ENCODE peak calls at places on chromosome 18, in eight cellular contexts. R, D, I, S, C, T, O and B are unnamed samples.

GRCh38 chr18:27704721-27705361 is 472.1 kb downstream of the CDH2 start:
- DNase-seq in R (no peak), D (no peak), I (no peak), S (no peak), C (no peak), T (no peak), O (no peak), B (no peak)

GRCh38 chr18:59904051-59904601 is 4.3 kb downstream of the PMAIP1 start:
- DNase-seq in R (no peak), D (no peak), I (no peak), S (no peak), C (peak), T (no peak), O (no peak), B (no peak)

GRCh38 chr18:38301621-38302020 is 736.0 kb upstream of the CELF4 start:
- DNase-seq in R (no peak), D (no peak), I (peak), S (no peak), C (no peak), T (no peak), O (no peak), B (no peak)

GRCh38 chr18:74633652-74634352 is 36.1 kb downstream of the ZNF407 start:
- DNase-seq in R (no peak), D (no peak), I (peak), S (no peak), C (no peak), T (peak), O (no peak), B (no peak)

GRCh38 chr18:12851709-12852108 is 32.3 kb downstream of the PTPN2 start:
- DNase-seq in R (no peak), D (no peak), I (no peak), S (no peak), C (no peak), T (peak), O (no peak), B (peak)

GRCh38 chr18:9787716-9788115 is 79.6 kb downstream of the RAB31 start:
- DNase-seq in R (no peak), D (no peak), I (no peak), S (peak), C (peak), T (peak), O (no peak), B (peak)

GRCh38 chr18:28176933-28177827 is at the start of gene CDH2:
- DNase-seq in R (no peak), D (peak), I (peak), S (peak), C (peak), T (peak), O (peak), B (peak)

GRCh38 chr18:39198376-39198775 is 1632.8 kb upstream of the CELF4 start:
- DNase-seq in R (no peak), D (no peak), I (peak), S (no peak), C (no peak), T (peak), O (no peak), B (peak)

GRCh38 chr18:74342416-74343043 is 26.9 kb downstream of the C18orf63 start:
- DNase-seq in R (peak), D (no peak), I (peak), S (no peak), C (peak), T (peak), O (peak), B (peak)

GRCh38 chr18:48803518-48803917 is 147.2 kb downstream of the SMAD7 start:
- DNase-seq in R (no peak), D (peak), I (no peak), S (no peak), C (no peak), T (no peak), O (no peak), B (no peak)

GRCh38 chr18:9803698-9804516 is 81.9 kb upstream of the TXNDC2 start:
- DNase-seq in R (no peak), D (peak), I (no peak), S (no peak), C (no peak), T (no peak), O (no peak), B (no peak)

GRCh38 chr18:76491436-76491800 is 3.6 kb downstream of the ZNF516 start:
- DNase-seq in R (peak), D (peak), I (peak), S (no peak), C (peak), T (peak), O (no peak), B (peak)

GRCh38 chr18:22169889-22170420 is 566 bp downstream of the GATA6 start:
- DNase-seq in R (peak), D (no peak), I (no peak), S (no peak), C (peak), T (no peak), O (no peak), B (peak)
- TF ChIP-seq CTCF in R (no peak), D (no peak), I (no peak), S (no peak), C (no peak), T (no peak), O (no peak), B (no peak)

GRCh38 chr18:57585846-57586242 is 658 bp downstream of the FECH start:
- DNase-seq in R (no peak), D (no peak), I (peak), S (no peak), C (no peak), T (peak), O (no peak), B (no peak)

GRCh38 chr18:57585421-57585820 is 1.1 kb downstream of the FECH start:
- DNase-seq in R (no peak), D (no peak), I (peak), S (no peak), C (no peak), T (peak), O (no peak), B (peak)

GRCh38 chr18:57589162-57589561 is 2.7 kb upstream of the FECH start:
- DNase-seq in R (no peak), D (no peak), I (no peak), S (no peak), C (no peak), T (no peak), O (no peak), B (no peak)

GRCh38 chr18:57586243-57587049 is at the start of gene FECH:
- DNase-seq in R (peak), D (peak), I (peak), S (no peak), C (peak), T (peak), O (peak), B (peak)

GRCh38 chr18:57587262-57587661 is 760 bp upstream of the FECH start:
- DNase-seq in R (no peak), D (no peak), I (no peak), S (no peak), C (no peak), T (no peak), O (no peak), B (no peak)
- H3K4me3 ChIP-seq in R (no peak), D (no peak), I (no peak), S (no peak), C (no peak), T (no peak), O (no peak), B (no peak)

GRCh38 chr18:80154293-80154692 is 45.2 kb downstream of the ADNP2 start:
- DNase-seq in R (no peak), D (no peak), I (peak), S (no peak), C (no peak), T (no peak), O (no peak), B (peak)

GRCh38 chr18:80157708-80158343 is 48.8 kb downstream of the ADNP2 start:
- DNase-seq in R (peak), D (peak), I (peak), S (peak), C (peak), T (peak), O (no peak), B (peak)

GRCh38 chr18:80161781-80162417 is 52.8 kb downstream of the ADNP2 start:
- DNase-seq in R (no peak), D (no peak), I (no peak), S (no peak), C (no peak), T (no peak), O (no peak), B (no peak)

GRCh38 chr18:80159713-80160636 is 50.9 kb downstream of the ADNP2 start:
- DNase-seq in R (peak), D (no peak), I (no peak), S (no peak), C (no peak), T (no peak), O (no peak), B (no peak)

DNA sequence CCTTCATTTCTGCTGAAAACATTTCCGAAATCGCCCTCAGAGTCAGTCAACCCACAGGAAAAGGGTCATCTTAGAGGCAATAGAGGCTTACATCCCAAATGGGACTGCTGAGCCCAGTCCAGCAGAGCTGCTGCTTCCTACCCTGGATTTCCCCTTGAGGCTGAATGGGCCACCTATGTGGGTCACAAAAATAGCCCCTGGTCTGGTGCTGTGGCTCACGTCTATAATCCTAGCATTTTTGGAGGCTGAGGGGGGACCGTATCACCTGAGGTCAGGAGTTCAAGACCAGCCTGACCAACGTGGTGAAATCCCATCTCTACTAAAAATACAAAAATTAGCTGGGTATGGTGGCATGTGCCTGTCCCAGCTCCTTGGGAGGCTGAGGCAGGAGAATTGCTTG is 49.3 kb downstream of the ADNP2 start:
- DNase-seq in R (no peak), D (no peak), I (no peak), S (no peak), C (no peak), T (no peak), O (no peak), B (no peak)
- TF ChIP-seq CTCF in R (no peak), D (no peak), I (no peak), S (no peak), C (no peak), T (no peak), O (no peak), B (no peak)

GRCh38 chr18:57352271-57352701 is at the start of gene ST8SIA3:
- DNase-seq in R (no peak), D (no peak), I (no peak), S (no peak), C (no peak), T (no peak), O (no peak), B (no peak)

GRCh38 chr18:57353137-57353939 is 981 bp downstream of the ST8SIA3 start:
- DNase-seq in R (peak), D (no peak), I (no peak), S (no peak), C (no peak), T (no peak), O (no peak), B (no peak)

GRCh38 chr18:57359433-57359832 is 7.1 kb downstream of the ST8SIA3 start:
- DNase-seq in R (no peak), D (no peak), I (no peak), S (no peak), C (no peak), T (no peak), O (no peak), B (no peak)

GRCh38 chr18:57352761-57353136 is 392 bp downstream of the ST8SIA3 start:
- DNase-seq in R (no peak), D (no peak), I (no peak), S (no peak), C (no peak), T (no peak), O (no peak), B (no peak)

GRCh38 chr18:57353940-57354461 is 1.6 kb downstream of the ST8SIA3 start:
- DNase-seq in R (peak), D (no peak), I (peak), S (no peak), C (peak), T (peak), O (no peak), B (peak)
- H3K4me3 ChIP-seq in R (no peak), D (no peak), I (no peak), S (no peak), C (no peak), T (no peak), O (no peak), B (no peak)